ENCODE peak calls at places on chromosomes 3 and 15, in five cellular contexts. One of them, this sample, is unnamed.

GRCh38 chr15:44011238-44011873 is 183.7 kb downstream of the FRMD5 start:
- DNase-seq in NCI-H2029 treated with DMSO at 0.1 percent for 48 hours: no peak
- DNase-seq in DMS79 treated with DMSO at 0.1 percent for 48 hours: no peak
- DNase-seq in GM03348: no peak
- DNase-seq in upper lobe of right lung: no peak
- DNase-seq in this sample: no peak

GRCh38 chr3:140395134-140396075 is 282.5 kb upstream of the TRIM42 start:
- DNase-seq in NCI-H2029 treated with DMSO at 0.1 percent for 48 hours: no peak
- DNase-seq in DMS79 treated with DMSO at 0.1 percent for 48 hours: no peak
- DNase-seq in GM03348: no peak
- DNase-seq in upper lobe of right lung: no peak
- DNase-seq in this sample: no peak

GRCh38 chr3:106611841-106612240 is 743.0 kb upstream of the CBLB start:
- DNase-seq in NCI-H2029 treated with DMSO at 0.1 percent for 48 hours: no peak
- DNase-seq in DMS79 treated with DMSO at 0.1 percent for 48 hours: no peak
- DNase-seq in GM03348: no peak
- DNase-seq in upper lobe of right lung: no peak
- DNase-seq in this sample: no peak

GRCh38 chr3:29236441-29236840 is 44.4 kb upstream of the RBMS3 start:
- DNase-seq in NCI-H2029 treated with DMSO at 0.1 percent for 48 hours: no peak
- DNase-seq in DMS79 treated with DMSO at 0.1 percent for 48 hours: no peak
- DNase-seq in GM03348: no peak
- DNase-seq in upper lobe of right lung: no peak
- DNase-seq in this sample: no peak

GRCh38 chr15:48759921-48760320 is 50.9 kb downstream of the CEP152 start:
- DNase-seq in NCI-H2029 treated with DMSO at 0.1 percent for 48 hours: no peak
- DNase-seq in DMS79 treated with DMSO at 0.1 percent for 48 hours: peak
- DNase-seq in GM03348: no peak
- DNase-seq in upper lobe of right lung: no peak
- DNase-seq in this sample: peak

GRCh38 chr3:95246413-95246812 is 1183.6 kb downstream of the NSUN3 start:
- DNase-seq in NCI-H2029 treated with DMSO at 0.1 percent for 48 hours: no peak
- DNase-seq in DMS79 treated with DMSO at 0.1 percent for 48 hours: no peak
- DNase-seq in GM03348: no peak
- DNase-seq in upper lobe of right lung: no peak
- DNase-seq in this sample: no peak

GRCh38 chr15:50873935-50874353 is 34.5 kb upstream of the AP4E1 start:
- DNase-seq in NCI-H2029 treated with DMSO at 0.1 percent for 48 hours: no peak
- DNase-seq in DMS79 treated with DMSO at 0.1 percent for 48 hours: no peak
- DNase-seq in GM03348: no peak
- DNase-seq in upper lobe of right lung: no peak
- DNase-seq in this sample: no peak

GRCh38 chr3:12192173-12192572 is 33.5 kb upstream of the TIMP4 start:
- DNase-seq in NCI-H2029 treated with DMSO at 0.1 percent for 48 hours: no peak
- DNase-seq in DMS79 treated with DMSO at 0.1 percent for 48 hours: no peak
- DNase-seq in GM03348: no peak
- DNase-seq in upper lobe of right lung: no peak
- DNase-seq in this sample: no peak

This sample was measured in small intestine.